ENCODE peak calls at places on chromosomes 6 and 20, in four cellular contexts. G is mesendoderm, P is H9, Q is mesenchymal stem cell. A is an unnamed sample.
A peak's percentile ranks its signal among the peaks of the same experiment; 100 is the strongest.

GRCh38 chr20:6709865-6710595 is 57.5 kb upstream of the BMP2 start:
- DNase-seq in G (peak; percentile 96), P (no peak), Q (peak; percentile 43), A (peak; percentile 54)

GRCh38 chr6:125232466-125232865 is 69.3 kb downstream of the HDDC2 start:
- DNase-seq in G (no peak), P (no peak), Q (peak; percentile 6), A (peak; percentile 13)

GRCh38 chr6:70673054-70673453 is 5.4 kb downstream of the SMAP1 start:
- DNase-seq in G (peak; percentile 34), P (no peak), Q (peak; percentile 6), A (no peak)

GRCh38 chr20:10093087-10093591 is 58.4 kb downstream of the ANKEF1 start:
- DNase-seq in G (peak; percentile 78), P (no peak), Q (peak; percentile 28), A (peak; percentile 57)

GRCh38 chr6:140846518-140847277 is 1286.0 kb upstream of the GJE1 start:
- DNase-seq in G (no peak), P (no peak), Q (no peak), A (peak; percentile 72)

GRCh38 chr6:169527306-169527705 is 174.5 kb downstream of the WDR27 start:
- DNase-seq in G (no peak), P (no peak), Q (peak; percentile 11), A (peak; percentile 61)

GRCh38 chr20:50379049-50379990 is 130.9 kb upstream of the PTPN1 start:
- DNase-seq in G (no peak), P (no peak), Q (peak; percentile 80), A (peak; percentile 92)

GRCh38 chr6:43496370-43497128 is 13.6 kb downstream of the LRRC73 start:
- DNase-seq in G (peak; percentile 91), P (peak; percentile 71), Q (peak; percentile 54), A (peak; percentile 62)

GRCh38 chr20:3927486-3928291 is 38.5 kb downstream of the PANK2 start:
- DNase-seq in G (peak; percentile 64), P (peak; percentile 55), Q (peak; percentile 65), A (peak; percentile 47)

GRCh38 chr20:51445591-51445990 is 96.9 kb downstream of the NFATC2 start:
- DNase-seq in G (no peak), P (no peak), Q (peak; percentile 28), A (no peak)
- H3K79me1 ChIP-seq in G (no peaks in the 10 kb centered on the region), P (no peaks in the 10 kb centered on the region), Q (no peaks in the 10 kb centered on the region), A (peaks cover 6% of the 10 kb centered on the region)

GRCh38 chr6:10417681-10418104 is 2.8 kb upstream of the TFAP2A start:
- DNase-seq in G (peak; percentile 90), P (no peak), Q (no peak), A (no peak)
- H3K79me1 ChIP-seq in G (no peaks in the 10 kb centered on the region), P (no peaks in the 10 kb centered on the region), Q (no peaks in the 10 kb centered on the region), A (no peaks in the 10 kb centered on the region)

DNA sequence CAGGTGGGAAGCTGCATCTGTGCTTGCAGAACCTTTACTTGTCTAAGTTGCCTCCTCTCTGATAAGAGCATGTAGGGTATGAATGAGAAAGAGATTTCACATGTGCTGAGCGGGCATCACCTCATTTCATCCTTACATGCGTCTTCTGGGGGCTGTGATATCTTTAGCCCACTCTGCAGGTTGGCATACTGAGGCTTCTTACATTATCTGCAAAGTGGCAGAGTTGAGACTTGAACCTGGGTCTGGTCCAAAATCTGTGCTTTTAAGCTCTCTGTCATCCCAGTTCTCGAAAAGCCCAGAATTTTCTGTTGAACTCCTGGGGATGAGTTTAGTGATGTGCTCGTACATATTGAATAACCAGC is 2.0 kb upstream of the SRC start:
- DNase-seq in G (no peak), P (no peak), Q (no peak), A (no peak)
- H3K79me1 ChIP-seq in G (peaks cover 20% of the 10 kb centered on the region), P (no peaks in the 10 kb centered on the region), Q (peaks cover 11% of the 10 kb centered on the region), A (peaks cover 19% of the 10 kb centered on the region)

GRCh38 chr6:35197196-35197595 is 16.6 kb upstream of the SCUBE3 start:
- DNase-seq in G (no peak), P (no peak), Q (no peak), A (no peak)
- H3K79me1 ChIP-seq in G (no peaks in the 10 kb centered on the region), P (no peaks in the 10 kb centered on the region), Q (no peaks in the 10 kb centered on the region), A (no peaks in the 10 kb centered on the region)

GRCh38 chr20:47359533-47360206 is 3.2 kb upstream of the ZMYND8 start:
- DNase-seq in G (no peak), P (no peak), Q (no peak), A (no peak)
- H3K79me1 ChIP-seq in G (peaks cover 2% of the 10 kb centered on the region), P (peaks cover 2% of the 10 kb centered on the region), Q (no peaks in the 10 kb centered on the region), A (peaks cover 4% of the 10 kb centered on the region)

GRCh38 chr6:41639556-41640371 is 1.5 kb downstream of the MDFI start:
- DNase-seq in G (peak; percentile 73), P (peak; percentile 62), Q (no peak), A (no peak)
- H3K79me1 ChIP-seq in G (peaks cover 28% of the 10 kb centered on the region), P (no peaks in the 10 kb centered on the region), Q (peaks cover 8% of the 10 kb centered on the region), A (no peaks in the 10 kb centered on the region)

GRCh38 chr20:57071283-57071701 is 195.1 kb downstream of the BMP7 start:
- DNase-seq in G (peak; percentile 90), P (peak; percentile 72), Q (peak; percentile 50), A (no peak)
- H3K79me1 ChIP-seq in G (no peaks in the 10 kb centered on the region), P (no peaks in the 10 kb centered on the region), Q (no peaks in the 10 kb centered on the region), A (no peaks in the 10 kb centered on the region)